ENCODE peak calls at places on chromosomes 6 and 20, in eight cellular contexts. One of them, this sample, is unnamed.

GRCh38 chr6:142372348-142372747 is 70.5 kb downstream of the ADGRG6 start:
- DNase-seq in left kidney: peak
- DNase-seq in activated naive CD4-positive, alpha-beta T cell treated with Interleukin-2 at 50 U/mL for 16 hours: no peak
- DNase-seq in stimulated activated CD4-positive, alpha-beta T cell treated with anti-CD3 and anti-CD28 coated beads, Interleukin-1b, Interleukin-23, amount 100 ng/mL, for 24 hours: no peak
- DNase-seq in activated T-cell treated with anti-CD3 and anti-CD28 coated beads, Interleukin-2, amount 50 U/mL, for 72 hours: no peak
- DNase-seq in lower lobe of right lung: no peak
- DNase-seq in activated gamma-delta T cell treated with Interleukin-2 at 50 U/mL for 16 hours: no peak
- DNase-seq in NCI-H2171 treated with DMSO at 0.1 percent for 48 hours: no peak
- DNase-seq in this sample: no peak

GRCh38 chr6:7974932-7975763 is 64.6 kb upstream of the TXNDC5 start:
- DNase-seq in left kidney: peak
- DNase-seq in activated naive CD4-positive, alpha-beta T cell treated with Interleukin-2 at 50 U/mL for 16 hours: no peak
- DNase-seq in stimulated activated CD4-positive, alpha-beta T cell treated with anti-CD3 and anti-CD28 coated beads, Interleukin-1b, Interleukin-23, amount 100 ng/mL, for 24 hours: no peak
- DNase-seq in activated T-cell treated with anti-CD3 and anti-CD28 coated beads, Interleukin-2, amount 50 U/mL, for 72 hours: no peak
- DNase-seq in lower lobe of right lung: peak
- DNase-seq in activated gamma-delta T cell treated with Interleukin-2 at 50 U/mL for 16 hours: no peak
- DNase-seq in NCI-H2171 treated with DMSO at 0.1 percent for 48 hours: peak
- DNase-seq in this sample: peak

GRCh38 chr6:154306696-154307095 is 49.9 kb downstream of the IPCEF1 start:
- DNase-seq in left kidney: no peak
- DNase-seq in activated naive CD4-positive, alpha-beta T cell treated with Interleukin-2 at 50 U/mL for 16 hours: no peak
- DNase-seq in stimulated activated CD4-positive, alpha-beta T cell treated with anti-CD3 and anti-CD28 coated beads, Interleukin-1b, Interleukin-23, amount 100 ng/mL, for 24 hours: no peak
- DNase-seq in activated T-cell treated with anti-CD3 and anti-CD28 coated beads, Interleukin-2, amount 50 U/mL, for 72 hours: no peak
- DNase-seq in lower lobe of right lung: no peak
- DNase-seq in activated gamma-delta T cell treated with Interleukin-2 at 50 U/mL for 16 hours: no peak
- DNase-seq in NCI-H2171 treated with DMSO at 0.1 percent for 48 hours: no peak
- DNase-seq in this sample: no peak

GRCh38 chr6:106870069-106870468 is 104.5 kb downstream of the CD24 start:
- DNase-seq in left kidney: no peak
- DNase-seq in activated naive CD4-positive, alpha-beta T cell treated with Interleukin-2 at 50 U/mL for 16 hours: no peak
- DNase-seq in stimulated activated CD4-positive, alpha-beta T cell treated with anti-CD3 and anti-CD28 coated beads, Interleukin-1b, Interleukin-23, amount 100 ng/mL, for 24 hours: no peak
- DNase-seq in activated T-cell treated with anti-CD3 and anti-CD28 coated beads, Interleukin-2, amount 50 U/mL, for 72 hours: no peak
- DNase-seq in lower lobe of right lung: no peak
- DNase-seq in activated gamma-delta T cell treated with Interleukin-2 at 50 U/mL for 16 hours: no peak
- DNase-seq in NCI-H2171 treated with DMSO at 0.1 percent for 48 hours: no peak
- DNase-seq in this sample: no peak

GRCh38 chr6:106510090-106510970 is 119.0 kb downstream of the RTN4IP1 start:
- DNase-seq in left kidney: peak
- DNase-seq in activated naive CD4-positive, alpha-beta T cell treated with Interleukin-2 at 50 U/mL for 16 hours: peak
- DNase-seq in stimulated activated CD4-positive, alpha-beta T cell treated with anti-CD3 and anti-CD28 coated beads, Interleukin-1b, Interleukin-23, amount 100 ng/mL, for 24 hours: no peak
- DNase-seq in activated T-cell treated with anti-CD3 and anti-CD28 coated beads, Interleukin-2, amount 50 U/mL, for 72 hours: peak
- DNase-seq in lower lobe of right lung: peak
- DNase-seq in activated gamma-delta T cell treated with Interleukin-2 at 50 U/mL for 16 hours: peak
- DNase-seq in NCI-H2171 treated with DMSO at 0.1 percent for 48 hours: peak
- DNase-seq in this sample: peak

GRCh38 chr6:6843057-6843627 is 254.6 kb downstream of the LY86 start:
- DNase-seq in left kidney: no peak
- DNase-seq in activated naive CD4-positive, alpha-beta T cell treated with Interleukin-2 at 50 U/mL for 16 hours: no peak
- DNase-seq in stimulated activated CD4-positive, alpha-beta T cell treated with anti-CD3 and anti-CD28 coated beads, Interleukin-1b, Interleukin-23, amount 100 ng/mL, for 24 hours: no peak
- DNase-seq in activated T-cell treated with anti-CD3 and anti-CD28 coated beads, Interleukin-2, amount 50 U/mL, for 72 hours: no peak
- DNase-seq in lower lobe of right lung: no peak
- DNase-seq in activated gamma-delta T cell treated with Interleukin-2 at 50 U/mL for 16 hours: no peak
- DNase-seq in NCI-H2171 treated with DMSO at 0.1 percent for 48 hours: no peak
- DNase-seq in this sample: no peak

GRCh38 chr20:31652917-31653385 is 15.2 kb downstream of the COX4I2 start:
- DNase-seq in left kidney: no peak
- DNase-seq in activated naive CD4-positive, alpha-beta T cell treated with Interleukin-2 at 50 U/mL for 16 hours: no peak
- DNase-seq in stimulated activated CD4-positive, alpha-beta T cell treated with anti-CD3 and anti-CD28 coated beads, Interleukin-1b, Interleukin-23, amount 100 ng/mL, for 24 hours: no peak
- DNase-seq in activated T-cell treated with anti-CD3 and anti-CD28 coated beads, Interleukin-2, amount 50 U/mL, for 72 hours: no peak
- DNase-seq in lower lobe of right lung: no peak
- DNase-seq in activated gamma-delta T cell treated with Interleukin-2 at 50 U/mL for 16 hours: no peak
- DNase-seq in NCI-H2171 treated with DMSO at 0.1 percent for 48 hours: peak
- DNase-seq in this sample: no peak

GRCh38 chr6:150534514-150534913 is 65.2 kb upstream of the PLEKHG1 start:
- DNase-seq in left kidney: no peak
- DNase-seq in activated naive CD4-positive, alpha-beta T cell treated with Interleukin-2 at 50 U/mL for 16 hours: no peak
- DNase-seq in stimulated activated CD4-positive, alpha-beta T cell treated with anti-CD3 and anti-CD28 coated beads, Interleukin-1b, Interleukin-23, amount 100 ng/mL, for 24 hours: no peak
- DNase-seq in activated T-cell treated with anti-CD3 and anti-CD28 coated beads, Interleukin-2, amount 50 U/mL, for 72 hours: no peak
- DNase-seq in lower lobe of right lung: no peak
- DNase-seq in activated gamma-delta T cell treated with Interleukin-2 at 50 U/mL for 16 hours: no peak
- DNase-seq in NCI-H2171 treated with DMSO at 0.1 percent for 48 hours: no peak
- DNase-seq in this sample: no peak

GRCh38 chr20:41137412-41138216 is at the start of gene PLCG1:
- DNase-seq in left kidney: peak
- DNase-seq in activated naive CD4-positive, alpha-beta T cell treated with Interleukin-2 at 50 U/mL for 16 hours: peak
- DNase-seq in stimulated activated CD4-positive, alpha-beta T cell treated with anti-CD3 and anti-CD28 coated beads, Interleukin-1b, Interleukin-23, amount 100 ng/mL, for 24 hours: peak
- DNase-seq in activated T-cell treated with anti-CD3 and anti-CD28 coated beads, Interleukin-2, amount 50 U/mL, for 72 hours: peak
- DNase-seq in lower lobe of right lung: peak
- DNase-seq in activated gamma-delta T cell treated with Interleukin-2 at 50 U/mL for 16 hours: peak
- DNase-seq in NCI-H2171 treated with DMSO at 0.1 percent for 48 hours: peak
- DNase-seq in this sample: peak

GRCh38 chr6:506920-507523 is 115.5 kb downstream of the IRF4 start:
- DNase-seq in left kidney: no peak
- DNase-seq in activated naive CD4-positive, alpha-beta T cell treated with Interleukin-2 at 50 U/mL for 16 hours: no peak
- DNase-seq in stimulated activated CD4-positive, alpha-beta T cell treated with anti-CD3 and anti-CD28 coated beads, Interleukin-1b, Interleukin-23, amount 100 ng/mL, for 24 hours: no peak
- DNase-seq in activated T-cell treated with anti-CD3 and anti-CD28 coated beads, Interleukin-2, amount 50 U/mL, for 72 hours: no peak
- DNase-seq in lower lobe of right lung: no peak
- DNase-seq in activated gamma-delta T cell treated with Interleukin-2 at 50 U/mL for 16 hours: no peak
- DNase-seq in NCI-H2171 treated with DMSO at 0.1 percent for 48 hours: no peak
- DNase-seq in this sample: no peak

GRCh38 chr6:42751055-42751454 is 5.2 kb upstream of the TBCC start:
- DNase-seq in left kidney: peak
- DNase-seq in activated naive CD4-positive, alpha-beta T cell treated with Interleukin-2 at 50 U/mL for 16 hours: no peak
- DNase-seq in stimulated activated CD4-positive, alpha-beta T cell treated with anti-CD3 and anti-CD28 coated beads, Interleukin-1b, Interleukin-23, amount 100 ng/mL, for 24 hours: no peak
- DNase-seq in activated T-cell treated with anti-CD3 and anti-CD28 coated beads, Interleukin-2, amount 50 U/mL, for 72 hours: no peak
- DNase-seq in lower lobe of right lung: no peak
- DNase-seq in activated gamma-delta T cell treated with Interleukin-2 at 50 U/mL for 16 hours: no peak
- DNase-seq in NCI-H2171 treated with DMSO at 0.1 percent for 48 hours: no peak
- DNase-seq in this sample: no peak

GRCh38 chr6:35078226-35078850 is 62.8 kb downstream of the TCP11 start:
- DNase-seq in left kidney: no peak
- DNase-seq in activated naive CD4-positive, alpha-beta T cell treated with Interleukin-2 at 50 U/mL for 16 hours: no peak
- DNase-seq in stimulated activated CD4-positive, alpha-beta T cell treated with anti-CD3 and anti-CD28 coated beads, Interleukin-1b, Interleukin-23, amount 100 ng/mL, for 24 hours: no peak
- DNase-seq in activated T-cell treated with anti-CD3 and anti-CD28 coated beads, Interleukin-2, amount 50 U/mL, for 72 hours: no peak
- DNase-seq in lower lobe of right lung: no peak
- DNase-seq in activated gamma-delta T cell treated with Interleukin-2 at 50 U/mL for 16 hours: no peak
- DNase-seq in NCI-H2171 treated with DMSO at 0.1 percent for 48 hours: no peak
- DNase-seq in this sample: no peak

GRCh38 chr6:3482869-3483268 is 26.0 kb upstream of the SLC22A23 start:
- DNase-seq in left kidney: peak
- DNase-seq in activated naive CD4-positive, alpha-beta T cell treated with Interleukin-2 at 50 U/mL for 16 hours: no peak
- DNase-seq in stimulated activated CD4-positive, alpha-beta T cell treated with anti-CD3 and anti-CD28 coated beads, Interleukin-1b, Interleukin-23, amount 100 ng/mL, for 24 hours: no peak
- DNase-seq in activated T-cell treated with anti-CD3 and anti-CD28 coated beads, Interleukin-2, amount 50 U/mL, for 72 hours: no peak
- DNase-seq in lower lobe of right lung: no peak
- DNase-seq in activated gamma-delta T cell treated with Interleukin-2 at 50 U/mL for 16 hours: no peak
- DNase-seq in NCI-H2171 treated with DMSO at 0.1 percent for 48 hours: no peak
- DNase-seq in this sample: no peak

GRCh38 chr6:113888493-113888892 is 31.3 kb downstream of the MARCKS start:
- DNase-seq in left kidney: no peak
- DNase-seq in activated naive CD4-positive, alpha-beta T cell treated with Interleukin-2 at 50 U/mL for 16 hours: no peak
- DNase-seq in stimulated activated CD4-positive, alpha-beta T cell treated with anti-CD3 and anti-CD28 coated beads, Interleukin-1b, Interleukin-23, amount 100 ng/mL, for 24 hours: no peak
- DNase-seq in activated T-cell treated with anti-CD3 and anti-CD28 coated beads, Interleukin-2, amount 50 U/mL, for 72 hours: no peak
- DNase-seq in lower lobe of right lung: no peak
- DNase-seq in activated gamma-delta T cell treated with Interleukin-2 at 50 U/mL for 16 hours: no peak
- DNase-seq in NCI-H2171 treated with DMSO at 0.1 percent for 48 hours: no peak
- DNase-seq in this sample: no peak

GRCh38 chr6:82097676-82098075 is 149.9 kb downstream of the IBTK start:
- DNase-seq in left kidney: no peak
- DNase-seq in activated naive CD4-positive, alpha-beta T cell treated with Interleukin-2 at 50 U/mL for 16 hours: no peak
- DNase-seq in stimulated activated CD4-positive, alpha-beta T cell treated with anti-CD3 and anti-CD28 coated beads, Interleukin-1b, Interleukin-23, amount 100 ng/mL, for 24 hours: no peak
- DNase-seq in activated T-cell treated with anti-CD3 and anti-CD28 coated beads, Interleukin-2, amount 50 U/mL, for 72 hours: no peak
- DNase-seq in lower lobe of right lung: no peak
- DNase-seq in activated gamma-delta T cell treated with Interleukin-2 at 50 U/mL for 16 hours: no peak
- DNase-seq in NCI-H2171 treated with DMSO at 0.1 percent for 48 hours: no peak
- DNase-seq in this sample: no peak

GRCh38 chr6:14428269-14428668 is 310.7 kb downstream of the CD83 start:
- DNase-seq in left kidney: no peak
- DNase-seq in activated naive CD4-positive, alpha-beta T cell treated with Interleukin-2 at 50 U/mL for 16 hours: no peak
- DNase-seq in stimulated activated CD4-positive, alpha-beta T cell treated with anti-CD3 and anti-CD28 coated beads, Interleukin-1b, Interleukin-23, amount 100 ng/mL, for 24 hours: no peak
- DNase-seq in activated T-cell treated with anti-CD3 and anti-CD28 coated beads, Interleukin-2, amount 50 U/mL, for 72 hours: no peak
- DNase-seq in lower lobe of right lung: no peak
- DNase-seq in activated gamma-delta T cell treated with Interleukin-2 at 50 U/mL for 16 hours: no peak
- DNase-seq in NCI-H2171 treated with DMSO at 0.1 percent for 48 hours: no peak
- DNase-seq in this sample: no peak

GRCh38 chr6:113031591-113031990 is 684.5 kb downstream of the RFPL4B start:
- DNase-seq in left kidney: no peak
- DNase-seq in activated naive CD4-positive, alpha-beta T cell treated with Interleukin-2 at 50 U/mL for 16 hours: no peak
- DNase-seq in stimulated activated CD4-positive, alpha-beta T cell treated with anti-CD3 and anti-CD28 coated beads, Interleukin-1b, Interleukin-23, amount 100 ng/mL, for 24 hours: no peak
- DNase-seq in activated T-cell treated with anti-CD3 and anti-CD28 coated beads, Interleukin-2, amount 50 U/mL, for 72 hours: no peak
- DNase-seq in lower lobe of right lung: no peak
- DNase-seq in activated gamma-delta T cell treated with Interleukin-2 at 50 U/mL for 16 hours: no peak
- DNase-seq in NCI-H2171 treated with DMSO at 0.1 percent for 48 hours: no peak
- DNase-seq in this sample: no peak

GRCh38 chr6:21587182-21587924 is 6.2 kb upstream of the SOX4 start:
- DNase-seq in left kidney: peak
- DNase-seq in activated naive CD4-positive, alpha-beta T cell treated with Interleukin-2 at 50 U/mL for 16 hours: peak
- DNase-seq in stimulated activated CD4-positive, alpha-beta T cell treated with anti-CD3 and anti-CD28 coated beads, Interleukin-1b, Interleukin-23, amount 100 ng/mL, for 24 hours: no peak
- DNase-seq in activated T-cell treated with anti-CD3 and anti-CD28 coated beads, Interleukin-2, amount 50 U/mL, for 72 hours: peak
- DNase-seq in lower lobe of right lung: peak
- DNase-seq in activated gamma-delta T cell treated with Interleukin-2 at 50 U/mL for 16 hours: peak
- DNase-seq in NCI-H2171 treated with DMSO at 0.1 percent for 48 hours: no peak
- DNase-seq in this sample: peak

GRCh38 chr20:23626040-23626620 is 11.6 kb downstream of the CST3 start:
- DNase-seq in left kidney: peak
- DNase-seq in activated naive CD4-positive, alpha-beta T cell treated with Interleukin-2 at 50 U/mL for 16 hours: no peak
- DNase-seq in stimulated activated CD4-positive, alpha-beta T cell treated with anti-CD3 and anti-CD28 coated beads, Interleukin-1b, Interleukin-23, amount 100 ng/mL, for 24 hours: no peak
- DNase-seq in activated T-cell treated with anti-CD3 and anti-CD28 coated beads, Interleukin-2, amount 50 U/mL, for 72 hours: no peak
- DNase-seq in lower lobe of right lung: no peak
- DNase-seq in activated gamma-delta T cell treated with Interleukin-2 at 50 U/mL for 16 hours: no peak
- DNase-seq in NCI-H2171 treated with DMSO at 0.1 percent for 48 hours: no peak
- DNase-seq in this sample: no peak

GRCh38 chr6:38708483-38708882 is 5.5 kb upstream of the GLO1 start:
- DNase-seq in left kidney: no peak
- DNase-seq in activated naive CD4-positive, alpha-beta T cell treated with Interleukin-2 at 50 U/mL for 16 hours: no peak
- DNase-seq in stimulated activated CD4-positive, alpha-beta T cell treated with anti-CD3 and anti-CD28 coated beads, Interleukin-1b, Interleukin-23, amount 100 ng/mL, for 24 hours: no peak
- DNase-seq in activated T-cell treated with anti-CD3 and anti-CD28 coated beads, Interleukin-2, amount 50 U/mL, for 72 hours: no peak
- DNase-seq in lower lobe of right lung: no peak
- DNase-seq in activated gamma-delta T cell treated with Interleukin-2 at 50 U/mL for 16 hours: no peak
- DNase-seq in NCI-H2171 treated with DMSO at 0.1 percent for 48 hours: no peak
- DNase-seq in this sample: no peak

GRCh38 chr6:39357998-39358686 is 35.6 kb upstream of the KCNK16 start:
- DNase-seq in left kidney: peak
- DNase-seq in activated naive CD4-positive, alpha-beta T cell treated with Interleukin-2 at 50 U/mL for 16 hours: no peak
- DNase-seq in stimulated activated CD4-positive, alpha-beta T cell treated with anti-CD3 and anti-CD28 coated beads, Interleukin-1b, Interleukin-23, amount 100 ng/mL, for 24 hours: no peak
- DNase-seq in activated T-cell treated with anti-CD3 and anti-CD28 coated beads, Interleukin-2, amount 50 U/mL, for 72 hours: no peak
- DNase-seq in lower lobe of right lung: no peak
- DNase-seq in activated gamma-delta T cell treated with Interleukin-2 at 50 U/mL for 16 hours: no peak
- DNase-seq in NCI-H2171 treated with DMSO at 0.1 percent for 48 hours: peak
- DNase-seq in this sample: no peak